ENCODE peak calls at places on chromosomes 13 and 19, in nine cellular contexts. One of them, this sample, is unnamed.

GRCh38 chr13:50219743-50220142 is 204.5 kb downstream of the KCNRG start:
- DNase-seq in PC-3: no peak
- DNase-seq in activated CD8-positive, alpha-beta T cell treated with anti-CD3 and anti-CD28 coated beads, Interleukin-2, amount 10 ng/mL, durations not matched to agents 7 days and 5 days: no peak
- DNase-seq in NB4: no peak
- DNase-seq in Peyer's patch: no peak
- DNase-seq in naive B cell: no peak
- DNase-seq in esophagus muscularis mucosa: no peak
- DNase-seq in NCI-H2171: no peak
- DNase-seq in T47D: no peak
- DNase-seq in this sample: no peak

GRCh38 chr19:14561832-14562351 is 10.0 kb downstream of the NDUFB7 start:
- DNase-seq in PC-3: no peak
- DNase-seq in activated CD8-positive, alpha-beta T cell treated with anti-CD3 and anti-CD28 coated beads, Interleukin-2, amount 10 ng/mL, durations not matched to agents 7 days and 5 days: no peak
- DNase-seq in NB4: peak
- DNase-seq in Peyer's patch: no peak
- DNase-seq in naive B cell: no peak
- DNase-seq in esophagus muscularis mucosa: no peak
- DNase-seq in NCI-H2171: no peak
- DNase-seq in T47D: peak
- DNase-seq in this sample: no peak

GRCh38 chr13:49371943-49372636 is 71.8 kb downstream of the CAB39L start:
- DNase-seq in PC-3: peak
- DNase-seq in activated CD8-positive, alpha-beta T cell treated with anti-CD3 and anti-CD28 coated beads, Interleukin-2, amount 10 ng/mL, durations not matched to agents 7 days and 5 days: no peak
- DNase-seq in NB4: no peak
- DNase-seq in Peyer's patch: no peak
- DNase-seq in naive B cell: no peak
- DNase-seq in esophagus muscularis mucosa: no peak
- DNase-seq in NCI-H2171: peak
- DNase-seq in T47D: no peak
- DNase-seq in this sample: no peak

GRCh38 chr13:35766663-35767062 is 290.2 kb upstream of the MAB21L1 start:
- DNase-seq in PC-3: no peak
- DNase-seq in activated CD8-positive, alpha-beta T cell treated with anti-CD3 and anti-CD28 coated beads, Interleukin-2, amount 10 ng/mL, durations not matched to agents 7 days and 5 days: no peak
- DNase-seq in NB4: no peak
- DNase-seq in Peyer's patch: no peak
- DNase-seq in naive B cell: no peak
- DNase-seq in esophagus muscularis mucosa: no peak
- DNase-seq in NCI-H2171: no peak
- DNase-seq in T47D: no peak
- DNase-seq in this sample: no peak

GRCh38 chr19:33580026-33580644 is 41.6 kb upstream of the CHST8 start:
- DNase-seq in PC-3: peak
- DNase-seq in activated CD8-positive, alpha-beta T cell treated with anti-CD3 and anti-CD28 coated beads, Interleukin-2, amount 10 ng/mL, durations not matched to agents 7 days and 5 days: no peak
- DNase-seq in NB4: no peak
- DNase-seq in Peyer's patch: no peak
- DNase-seq in naive B cell: no peak
- DNase-seq in esophagus muscularis mucosa: no peak
- DNase-seq in NCI-H2171: no peak
- DNase-seq in T47D: peak
- DNase-seq in this sample: no peak

GRCh38 chr13:28320209-28320608 is 174.7 kb downstream of the FLT1 start:
- DNase-seq in PC-3: no peak
- DNase-seq in activated CD8-positive, alpha-beta T cell treated with anti-CD3 and anti-CD28 coated beads, Interleukin-2, amount 10 ng/mL, durations not matched to agents 7 days and 5 days: no peak
- DNase-seq in NB4: no peak
- DNase-seq in Peyer's patch: no peak
- DNase-seq in naive B cell: no peak
- DNase-seq in esophagus muscularis mucosa: no peak
- DNase-seq in NCI-H2171: no peak
- DNase-seq in T47D: no peak
- DNase-seq in this sample: no peak

GRCh38 chr13:94263038-94263437 is 216.4 kb downstream of the DCT start:
- DNase-seq in PC-3: no peak
- DNase-seq in activated CD8-positive, alpha-beta T cell treated with anti-CD3 and anti-CD28 coated beads, Interleukin-2, amount 10 ng/mL, durations not matched to agents 7 days and 5 days: no peak
- DNase-seq in NB4: no peak
- DNase-seq in Peyer's patch: no peak
- DNase-seq in naive B cell: no peak
- DNase-seq in esophagus muscularis mucosa: no peak
- DNase-seq in NCI-H2171: no peak
- DNase-seq in T47D: no peak
- DNase-seq in this sample: no peak

GRCh38 chr19:48900477-48901452 is 653 bp downstream of the NUCB1 start:
- DNase-seq in PC-3: peak
- DNase-seq in activated CD8-positive, alpha-beta T cell treated with anti-CD3 and anti-CD28 coated beads, Interleukin-2, amount 10 ng/mL, durations not matched to agents 7 days and 5 days: peak
- DNase-seq in NB4: peak
- DNase-seq in Peyer's patch: no peak
- DNase-seq in naive B cell: no peak
- DNase-seq in esophagus muscularis mucosa: no peak
- DNase-seq in NCI-H2171: no peak
- DNase-seq in T47D: peak
- DNase-seq in this sample: no peak

GRCh38 chr19:36041831-36042230 is 9.2 kb upstream of the CLIP3 start:
- DNase-seq in PC-3: peak
- DNase-seq in activated CD8-positive, alpha-beta T cell treated with anti-CD3 and anti-CD28 coated beads, Interleukin-2, amount 10 ng/mL, durations not matched to agents 7 days and 5 days: no peak
- DNase-seq in NB4: no peak
- DNase-seq in Peyer's patch: no peak
- DNase-seq in naive B cell: no peak
- DNase-seq in esophagus muscularis mucosa: no peak
- DNase-seq in NCI-H2171: no peak
- DNase-seq in T47D: peak
- DNase-seq in this sample: no peak

GRCh38 chr13:59061621-59062020 is 1102.1 kb downstream of the DIAPH3 start:
- DNase-seq in PC-3: no peak
- DNase-seq in activated CD8-positive, alpha-beta T cell treated with anti-CD3 and anti-CD28 coated beads, Interleukin-2, amount 10 ng/mL, durations not matched to agents 7 days and 5 days: no peak
- DNase-seq in NB4: no peak
- DNase-seq in Peyer's patch: no peak
- DNase-seq in naive B cell: no peak
- DNase-seq in esophagus muscularis mucosa: no peak
- DNase-seq in NCI-H2171: no peak
- DNase-seq in T47D: no peak
- DNase-seq in this sample: no peak

GRCh38 chr19:13689050-13689449 is 75.3 kb upstream of the MRI1 start:
- DNase-seq in PC-3: peak
- DNase-seq in activated CD8-positive, alpha-beta T cell treated with anti-CD3 and anti-CD28 coated beads, Interleukin-2, amount 10 ng/mL, durations not matched to agents 7 days and 5 days: no peak
- DNase-seq in NB4: peak
- DNase-seq in Peyer's patch: no peak
- DNase-seq in naive B cell: no peak
- DNase-seq in esophagus muscularis mucosa: no peak
- DNase-seq in NCI-H2171: peak
- DNase-seq in T47D: peak
- DNase-seq in this sample: no peak

GRCh38 chr19:43633520-43633919 is 6.1 kb downstream of the CADM4 start:
- DNase-seq in PC-3: no peak
- DNase-seq in activated CD8-positive, alpha-beta T cell treated with anti-CD3 and anti-CD28 coated beads, Interleukin-2, amount 10 ng/mL, durations not matched to agents 7 days and 5 days: no peak
- DNase-seq in NB4: no peak
- DNase-seq in Peyer's patch: no peak
- DNase-seq in naive B cell: no peak
- DNase-seq in esophagus muscularis mucosa: no peak
- DNase-seq in NCI-H2171: no peak
- DNase-seq in T47D: no peak
- DNase-seq in this sample: no peak

GRCh38 chr13:98576215-98576945 is 527 bp downstream of the STK24 start:
- DNase-seq in PC-3: no peak
- DNase-seq in activated CD8-positive, alpha-beta T cell treated with anti-CD3 and anti-CD28 coated beads, Interleukin-2, amount 10 ng/mL, durations not matched to agents 7 days and 5 days: peak
- DNase-seq in NB4: peak
- DNase-seq in Peyer's patch: peak
- DNase-seq in naive B cell: peak
- DNase-seq in esophagus muscularis mucosa: no peak
- DNase-seq in NCI-H2171: peak
- DNase-seq in T47D: peak
- DNase-seq in this sample: no peak

GRCh38 chr13:97225533-97225932 is 3.4 kb downstream of the MBNL2 start:
- DNase-seq in PC-3: no peak
- DNase-seq in activated CD8-positive, alpha-beta T cell treated with anti-CD3 and anti-CD28 coated beads, Interleukin-2, amount 10 ng/mL, durations not matched to agents 7 days and 5 days: no peak
- DNase-seq in NB4: no peak
- DNase-seq in Peyer's patch: no peak
- DNase-seq in naive B cell: no peak
- DNase-seq in esophagus muscularis mucosa: no peak
- DNase-seq in NCI-H2171: no peak
- DNase-seq in T47D: no peak
- DNase-seq in this sample: no peak

GRCh38 chr19:51016798-51017683 is 2.5 kb downstream of the KLK10 start:
- DNase-seq in PC-3: peak
- DNase-seq in activated CD8-positive, alpha-beta T cell treated with anti-CD3 and anti-CD28 coated beads, Interleukin-2, amount 10 ng/mL, durations not matched to agents 7 days and 5 days: no peak
- DNase-seq in NB4: peak
- DNase-seq in Peyer's patch: peak
- DNase-seq in naive B cell: no peak
- DNase-seq in esophagus muscularis mucosa: no peak
- DNase-seq in NCI-H2171: no peak
- DNase-seq in T47D: peak
- DNase-seq in this sample: peak

GRCh38 chr13:89375839-89376238 is 1704.7 kb downstream of the SLITRK5 start:
- DNase-seq in PC-3: peak
- DNase-seq in activated CD8-positive, alpha-beta T cell treated with anti-CD3 and anti-CD28 coated beads, Interleukin-2, amount 10 ng/mL, durations not matched to agents 7 days and 5 days: no peak
- DNase-seq in NB4: no peak
- DNase-seq in Peyer's patch: no peak
- DNase-seq in naive B cell: no peak
- DNase-seq in esophagus muscularis mucosa: no peak
- DNase-seq in NCI-H2171: no peak
- DNase-seq in T47D: peak
- DNase-seq in this sample: no peak

GRCh38 chr19:38736036-38736412 is 8.2 kb downstream of the CAPN12 start:
- DNase-seq in PC-3: peak
- DNase-seq in activated CD8-positive, alpha-beta T cell treated with anti-CD3 and anti-CD28 coated beads, Interleukin-2, amount 10 ng/mL, durations not matched to agents 7 days and 5 days: peak
- DNase-seq in NB4: no peak
- DNase-seq in Peyer's patch: peak
- DNase-seq in naive B cell: peak
- DNase-seq in esophagus muscularis mucosa: no peak
- DNase-seq in NCI-H2171: peak
- DNase-seq in T47D: peak
- DNase-seq in this sample: no peak

GRCh38 chr13:74251778-74252519 is 117.7 kb upstream of the KLF12 start:
- DNase-seq in PC-3: peak
- DNase-seq in activated CD8-positive, alpha-beta T cell treated with anti-CD3 and anti-CD28 coated beads, Interleukin-2, amount 10 ng/mL, durations not matched to agents 7 days and 5 days: peak
- DNase-seq in NB4: no peak
- DNase-seq in Peyer's patch: no peak
- DNase-seq in naive B cell: no peak
- DNase-seq in esophagus muscularis mucosa: no peak
- DNase-seq in NCI-H2171: no peak
- DNase-seq in T47D: no peak
- DNase-seq in this sample: no peak

GRCh38 chr19:47176627-47177090 is 46.0 kb downstream of the SAE1 start:
- DNase-seq in PC-3: no peak
- DNase-seq in activated CD8-positive, alpha-beta T cell treated with anti-CD3 and anti-CD28 coated beads, Interleukin-2, amount 10 ng/mL, durations not matched to agents 7 days and 5 days: peak
- DNase-seq in NB4: peak
- DNase-seq in Peyer's patch: no peak
- DNase-seq in naive B cell: no peak
- DNase-seq in esophagus muscularis mucosa: no peak
- DNase-seq in NCI-H2171: no peak
- DNase-seq in T47D: no peak
- DNase-seq in this sample: no peak

This sample was measured in KG1.